ENCODE peak calls at places on chromosome 15, in ten cellular contexts. G is cardiac fibroblast; F is AG09319; Y is H9; J is naive thymus-derived CD8-positive, alpha-beta T cell; S is H7; W is NCI-H82; H is stimulated activated CD4-positive, alpha-beta T cell treated with anti-CD3 and anti-CD28 coated beads, Interleukin-12 subunit alpha, Interleukin-12 subunit beta, amount 100 ng/mL, for 24 hours; C is CD8-positive, alpha-beta T cell; L is HFFc6. T is an unnamed sample.

GRCh38 chr15:44015555-44015954 is 179.5 kb downstream of the FRMD5 start:
- DNase-seq in G (peak; percentile 67), F (no peak), Y (no peak), J (no peak), S (no peak), W (no peak), H (no peak), C (no peak), L (no peak), T (no peak)

GRCh38 chr15:31398677-31399260 is 72.1 kb downstream of the KLF13 start:
- DNase-seq in G (peak; percentile 34), F (no peak), Y (peak; percentile 28), J (no peak), S (peak; percentile 12), W (no peak), H (no peak), C (no peak), L (no peak), T (no peak)

GRCh38 chr15:58221591-58222241 is 83.5 kb downstream of the AQP9 start:
- DNase-seq in G (peak; percentile 47), F (no peak), Y (peak; percentile 55), J (no peak), S (peak; percentile 45), W (peak; percentile 63), H (no peak), C (no peak), L (peak; percentile 43), T (no peak)

GRCh38 chr15:26771168-26771916 is 1.5 kb downstream of the GABRB3 start:
- DNase-seq in G (no peak), F (no peak), Y (peak; percentile 86), J (no peak), S (peak; percentile 87), W (peak; percentile 75), H (no peak), C (no peak), L (no peak), T (no peak)

GRCh38 chr15:60214201-60214600 is 183.6 kb downstream of the ANXA2 start:
- DNase-seq in G (no peak), F (no peak), Y (no peak), J (no peak), S (no peak), W (no peak), H (no peak), C (no peak), L (no peak), T (no peak)

GRCh38 chr15:69016021-69016595 is 1.6 kb downstream of the NOX5 start:
- DNase-seq in G (no peak), F (no peak), Y (no peak), J (no peak), S (no peak), W (no peak), H (no peak), C (no peak), L (no peak), T (no peak)

GRCh38 chr15:65406402-65407000 is 16.2 kb downstream of the IGDCC4 start:
- DNase-seq in G (no peak), F (no peak), Y (no peak), J (no peak), S (no peak), W (no peak), H (no peak), C (no peak), L (no peak), T (no peak)

GRCh38 chr15:88648357-88649214 is 9.8 kb downstream of the ISG20 start:
- DNase-seq in G (no peak), F (no peak), Y (no peak), J (no peak), S (no peak), W (peak; percentile 76), H (no peak), C (no peak), L (no peak), T (no peak)

GRCh38 chr15:76718863-76719262 is 186.3 kb downstream of the SCAPER start:
- DNase-seq in G (no peak), F (no peak), Y (no peak), J (no peak), S (no peak), W (no peak), H (no peak), C (no peak), L (no peak), T (no peak)

GRCh38 chr15:65937476-65937875 is 68.2 kb downstream of the RAB11A start:
- DNase-seq in G (no peak), F (no peak), Y (no peak), J (no peak), S (no peak), W (no peak), H (no peak), C (no peak), L (peak; percentile 18), T (no peak)

GRCh38 chr15:74291101-74292071 is 55.3 kb downstream of the CCDC33 start:
- DNase-seq in G (peak; percentile 90), F (peak; percentile 18), Y (peak; percentile 97), J (peak; percentile 80), S (peak; percentile 95), W (peak; percentile 97), H (peak; percentile 68), C (peak; percentile 71), L (peak; percentile 67), T (no peak)

GRCh38 chr15:101255615-101256350 is 3.9 kb upstream of the CHSY1 start:
- DNase-seq in G (peak; percentile 91), F (no peak), Y (no peak), J (no peak), S (no peak), W (peak; percentile 58), H (no peak), C (no peak), L (no peak), T (no peak)

GRCh38 chr15:78752492-78753358 is 58.5 kb downstream of the ADAMTS7 start:
- DNase-seq in G (no peak), F (no peak), Y (no peak), J (peak; percentile 37), S (no peak), W (no peak), H (no peak), C (no peak), L (no peak), T (no peak)

GRCh38 chr15:96276438-96277210 is 53.9 kb upstream of the NR2F2 start:
- DNase-seq in G (peak; percentile 44), F (peak; percentile 67), Y (no peak), J (no peak), S (no peak), W (no peak), H (no peak), C (no peak), L (peak; percentile 74), T (peak; percentile 56)

GRCh38 chr15:46260937-46261336 is 626.1 kb downstream of the SQOR start:
- DNase-seq in G (no peak), F (no peak), Y (peak; percentile 69), J (no peak), S (peak; percentile 35), W (peak; percentile 59), H (no peak), C (no peak), L (no peak), T (no peak)

GRCh38 chr15:53453253-53454105 is 306.0 kb downstream of the WDR72 start:
- DNase-seq in G (no peak), F (no peak), Y (no peak), J (no peak), S (no peak), W (no peak), H (no peak), C (no peak), L (no peak), T (no peak)

GRCh38 chr15:77475898-77476297 is 55.2 kb downstream of the HMG20A start:
- DNase-seq in G (no peak), F (no peak), Y (peak; percentile 40), J (no peak), S (peak; percentile 15), W (peak; percentile 83), H (no peak), C (no peak), L (no peak), T (no peak)

GRCh38 chr15:81939604-81940440 is 106.0 kb downstream of the MEX3B start:
- DNase-seq in G (peak; percentile 44), F (no peak), Y (no peak), J (no peak), S (peak; percentile 53), W (peak; percentile 75), H (peak; percentile 7), C (no peak), L (peak; percentile 46), T (no peak)

GRCh38 chr15:93030430-93031102 is 58.4 kb downstream of the RGMA start:
- DNase-seq in G (peak; percentile 75), F (no peak), Y (peak; percentile 80), J (peak; percentile 77), S (peak; percentile 94), W (peak; percentile 82), H (peak; percentile 55), C (peak; percentile 70), L (peak; percentile 30), T (no peak)

GRCh38 chr15:57861039-57861638 is 154.6 kb downstream of the POLR2M start:
- DNase-seq in G (peak; percentile 83), F (peak; percentile 39), Y (no peak), J (no peak), S (peak; percentile 32), W (peak; percentile 79), H (no peak), C (peak; percentile 19), L (peak; percentile 53), T (no peak)

GRCh38 chr15:92393287-92393993 is at the start of gene ST8SIA2:
- DNase-seq in G (no peak), F (no peak), Y (peak; percentile 76), J (no peak), S (peak; percentile 94), W (peak; percentile 78), H (no peak), C (no peak), L (no peak), T (no peak)

T was measured in GM04503.